ENCODE peak calls at places on chromosomes 3 and 15, in six cellular contexts. R, D, J, P, V and M are unnamed samples.

GRCh38 chr3:36615861-36616260 is 148.5 kb downstream of the DCLK3 start:
- DNase-seq in R (no peak), D (no peak), J (no peak), P (no peak), V (no peak), M (no peak)

GRCh38 chr3:197891-198491 is 1.4 kb downstream of the CHL1 start:
- DNase-seq in R (peak; percentile 73), D (peak; percentile 18), J (no peak), P (no peak), V (no peak), M (no peak)

GRCh38 chr3:182399978-182400737 is 393.1 kb upstream of the ATP11B start:
- DNase-seq in R (no peak), D (no peak), J (no peak), P (no peak), V (no peak), M (no peak)

GRCh38 chr3:114333180-114333922 is 39.5 kb downstream of the TIGIT start:
- DNase-seq in R (no peak), D (no peak), J (no peak), P (no peak), V (no peak), M (no peak)

GRCh38 chr3:64651791-64652241 is 36.0 kb downstream of the ADAMTS9 start:
- DNase-seq in R (no peak), D (no peak), J (no peak), P (no peak), V (no peak), M (no peak)

GRCh38 chr15:80404057-80404718 is at the start of gene ARNT2:
- DNase-seq in R (no peak), D (peak; percentile 36), J (no peak), P (no peak), V (peak; percentile 25), M (no peak)

GRCh38 chr3:170483485-170484262 is 65.0 kb downstream of the CLDN11 start:
- DNase-seq in R (no peak), D (no peak), J (no peak), P (no peak), V (no peak), M (no peak)

GRCh38 chr3:121757087-121757811 is 7.7 kb upstream of the GOLGB1 start:
- DNase-seq in R (no peak), D (no peak), J (no peak), P (no peak), V (no peak), M (no peak)

GRCh38 chr3:72663429-72663828 is 184.8 kb downstream of the SHQ1 start:
- DNase-seq in R (no peak), D (no peak), J (no peak), P (no peak), V (no peak), M (no peak)

GRCh38 chr3:139561428-139561827 is 21.9 kb upstream of the RBP1 start:
- DNase-seq in R (no peak), D (no peak), J (no peak), P (no peak), V (no peak), M (no peak)

GRCh38 chr15:62896380-62896866 is 146.1 kb upstream of the TPM1 start:
- DNase-seq in R (no peak), D (no peak), J (no peak), P (no peak), V (no peak), M (no peak)

DNA sequence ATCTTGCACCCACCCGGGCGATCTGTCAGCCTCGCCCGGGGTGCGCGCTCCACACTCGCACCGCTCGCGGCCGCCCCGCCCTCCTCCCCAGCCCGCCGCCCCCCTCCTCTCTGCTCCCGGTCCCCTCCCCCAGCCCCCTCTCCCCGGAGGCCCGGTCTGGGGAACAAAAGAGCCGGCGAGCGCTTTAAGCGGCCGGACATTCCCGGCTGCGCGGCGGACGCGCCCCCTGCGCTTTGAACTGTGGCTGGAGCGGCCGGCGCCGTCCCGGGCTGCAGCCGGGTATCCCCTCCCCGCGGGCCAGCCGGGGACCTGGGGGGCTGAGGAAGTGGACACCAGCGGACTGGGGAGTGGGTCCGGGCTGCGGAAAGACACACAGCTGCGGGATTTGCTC is at the start of gene IGDCC3:
- DNase-seq in R (no peak), D (no peak), J (no peak), P (no peak), V (no peak), M (no peak)
- H3K4me3 ChIP-seq in R (peak within 1 kb of the TSS; percentile 57), D (no peak within 1 kb of the TSS), J (peak within 1 kb of the TSS; percentile 44), P (peak within 1 kb of the TSS; percentile 39), V (peak within 1 kb of the TSS; percentile 53), M (peak within 1 kb of the TSS; percentile 76)

DNA sequence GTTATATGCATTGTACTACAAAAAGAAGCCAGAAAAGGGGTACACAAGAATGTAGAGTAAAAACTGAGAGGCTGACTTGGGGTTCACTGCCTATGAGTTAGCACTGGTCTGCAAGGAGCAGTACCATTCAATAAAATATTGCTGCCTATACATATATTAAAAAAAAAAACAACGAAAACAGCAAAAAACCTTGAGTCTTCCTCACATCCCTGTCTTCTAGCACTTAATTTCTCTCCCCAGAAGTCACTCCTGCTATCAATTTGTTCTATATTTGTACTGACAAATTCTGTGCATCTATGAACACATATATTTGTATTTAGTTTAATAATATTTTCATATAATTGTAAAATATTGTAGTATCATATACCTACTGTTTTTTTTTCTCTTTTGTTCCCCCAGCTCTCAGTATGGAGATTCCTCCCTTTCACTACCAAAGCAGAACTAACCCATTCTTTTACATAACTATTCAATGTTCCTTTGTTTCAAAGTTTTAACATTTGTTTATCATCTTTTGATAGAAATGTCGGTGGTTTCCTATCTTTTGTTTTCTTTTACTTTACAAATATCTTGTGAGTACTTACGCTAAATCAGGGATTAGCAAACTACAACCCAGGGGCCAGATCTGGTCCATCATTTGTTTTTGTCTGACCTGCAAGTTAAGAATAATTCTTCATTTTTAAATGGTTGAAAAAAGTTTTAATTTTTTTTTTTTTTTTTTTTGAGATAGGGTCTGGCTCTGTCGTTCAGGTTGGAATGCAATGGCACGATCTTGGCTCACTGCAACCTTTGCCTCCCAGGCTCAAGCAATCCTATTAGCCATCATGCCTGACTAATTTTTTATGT is 14.8 kb upstream of the FEM1B start:
- DNase-seq in R (no peak), D (no peak), J (no peak), P (no peak), V (no peak), M (no peak)
- H3K4me3 ChIP-seq in R (no peak overlapping the region), D (no peak overlapping the region), J (no peak overlapping the region), P (no peak overlapping the region), V (no peak overlapping the region), M (no peak overlapping the region)

GRCh38 chr3:107663266-107663665 is 140.5 kb downstream of the BBX start:
- DNase-seq in R (no peak), D (no peak), J (no peak), P (no peak), V (no peak), M (no peak)

GRCh38 chr3:107660316-107660976 is 137.7 kb downstream of the BBX start:
- DNase-seq in R (no peak), D (no peak), J (no peak), P (no peak), V (peak; percentile 77), M (no peak)

GRCh38 chr3:107662109-107662477 is 139.3 kb downstream of the BBX start:
- DNase-seq in R (no peak), D (no peak), J (no peak), P (no peak), V (peak; percentile 78), M (peak; percentile 46)

GRCh38 chr3:107662586-107662985 is 139.8 kb downstream of the BBX start:
- DNase-seq in R (no peak), D (no peak), J (no peak), P (no peak), V (peak; percentile 29), M (no peak)

GRCh38 chr3:107661447-107662108 is 138.8 kb downstream of the BBX start:
- DNase-seq in R (no peak), D (no peak), J (no peak), P (no peak), V (no peak), M (no peak)
- H3K4me3 ChIP-seq in R (peak overlapping the region; percentile 1), D (no peak overlapping the region), J (no peak overlapping the region), P (peak overlapping the region; percentile 6), V (peak overlapping the region; percentile 30), M (peak overlapping the region; percentile 63)

GRCh38 chr15:77069521-77070121 is 1.3 kb downstream of the TSPAN3 start:
- DNase-seq in R (no peak), D (peak; percentile 57), J (no peak), P (no peak), V (no peak), M (no peak)
- H3K4me3 ChIP-seq in R (peak overlapping the region; percentile 83), D (no peak overlapping the region), J (peak overlapping the region; percentile 76), P (peak overlapping the region; percentile 69), V (peak overlapping the region; percentile 80), M (peak overlapping the region; percentile 84)